ENCODE peak calls at places on chromosomes 11 and 22, in seven cellular contexts. T is HCT116, F is K562, I is H1, W is GM12878, Y is SK-N-SH, M is HepG2. A is an unnamed sample.

GRCh38 chr22:29245626-29246385 is 22.0 kb downstream of the RHBDD3 start:
- DNase-seq in T (peak), F (peak), I (peak), W (no peak), Y (peak), M (peak), A (peak)

GRCh38 chr11:118530180-118530682 is 761 bp upstream of the TMEM25 start:
- DNase-seq in T (no peak), F (peak), I (peak), W (no peak), Y (no peak), M (no peak), A (peak)

GRCh38 chr11:100942016-100942415 is 187.6 kb downstream of the PGR start:
- DNase-seq in T (no peak), F (no peak), I (no peak), W (no peak), Y (no peak), M (no peak), A (peak)

GRCh38 chr11:61095022-61095421 is 7.3 kb upstream of the CD5 start:
- DNase-seq in T (no peak), F (no peak), I (no peak), W (no peak), Y (no peak), M (no peak), A (no peak)

GRCh38 chr11:28649922-28650321 is 541.7 kb downstream of the METTL15 start:
- DNase-seq in T (no peak), F (no peak), I (no peak), W (no peak), Y (no peak), M (no peak), A (no peak)

GRCh38 chr22:17164392-17165024 is 5.4 kb upstream of the HDHD5 start:
- DNase-seq in T (peak), F (peak), I (no peak), W (no peak), Y (peak), M (no peak), A (no peak)

GRCh38 chr22:44076825-44077224 is 52.7 kb downstream of the PARVB start:
- DNase-seq in T (no peak), F (no peak), I (no peak), W (no peak), Y (no peak), M (no peak), A (no peak)

GRCh38 chr11:110128161-110128560 is 35.0 kb downstream of the ZC3H12C start:
- DNase-seq in T (no peak), F (no peak), I (no peak), W (no peak), Y (peak), M (no peak), A (no peak)

GRCh38 chr11:82796970-82797594 is 63.4 kb upstream of the FAM181B start:
- DNase-seq in T (no peak), F (no peak), I (no peak), W (no peak), Y (no peak), M (no peak), A (no peak)

GRCh38 chr11:8745431-8745986 is 62.9 kb downstream of the RPL27A start:
- DNase-seq in T (no peak), F (no peak), I (no peak), W (no peak), Y (no peak), M (no peak), A (no peak)

GRCh38 chr11:33689089-33689488 is 11.5 kb downstream of the C11orf91 start:
- DNase-seq in T (no peak), F (no peak), I (no peak), W (no peak), Y (no peak), M (no peak), A (no peak)

GRCh38 chr11:86737223-86737622 is 63.1 kb upstream of the PRSS23 start:
- DNase-seq in T (no peak), F (no peak), I (no peak), W (no peak), Y (no peak), M (no peak), A (no peak)

GRCh38 chr11:133343951-133344350 is 188.3 kb downstream of the OPCML start:
- DNase-seq in T (no peak), F (no peak), I (no peak), W (no peak), Y (no peak), M (no peak), A (no peak)

GRCh38 chr22:20548806-20549205 is 41.4 kb downstream of the MED15 start:
- DNase-seq in T (no peak), F (no peak), I (no peak), W (no peak), Y (no peak), M (no peak), A (no peak)

GRCh38 chr22:20551805-20552449 is 44.5 kb downstream of the MED15 start:
- DNase-seq in T (no peak), F (no peak), I (no peak), W (no peak), Y (no peak), M (peak), A (no peak)

GRCh38 chr22:20550851-20551744 is 43.7 kb downstream of the MED15 start:
- DNase-seq in T (no peak), F (no peak), I (no peak), W (peak), Y (no peak), M (no peak), A (no peak)

GRCh38 chr22:20549232-20549841 is 41.9 kb downstream of the MED15 start:
- DNase-seq in T (no peak), F (no peak), I (no peak), W (no peak), Y (no peak), M (no peak), A (no peak)

GRCh38 chr22:20550057-20550817 is 42.8 kb downstream of the MED15 start:
- DNase-seq in T (no peak), F (no peak), I (no peak), W (no peak), Y (no peak), M (no peak), A (no peak)
- TF ChIP-seq JUND in T (no peak), F (no peak), I (no peak), W (no peak), Y (no peak), M (no peak), A (no peak)

GRCh38 chr22:36249160-36249559 is 3.8 kb upstream of the APOL1 start:
- DNase-seq in T (no peak), F (no peak), I (no peak), W (no peak), Y (no peak), M (no peak), A (no peak)
- TF ChIP-seq JUND in T (no peak), F (no peak), I (no peak), W (no peak), Y (no peak), M (no peak), A (no peak)

GRCh38 chr22:20655623-20656022 is 118.3 kb upstream of the SERPIND1 start:
- DNase-seq in T (no peak), F (no peak), I (no peak), W (no peak), Y (no peak), M (no peak), A (no peak)
- TF ChIP-seq JUND in T (no peak), F (no peak), I (no peak), W (no peak), Y (no peak), M (no peak), A (no peak)

GRCh38 chr22:28025866-28026575 is 107.0 kb upstream of the PITPNB start:
- DNase-seq in T (no peak), F (no peak), I (no peak), W (no peak), Y (peak), M (no peak), A (no peak)
- TF ChIP-seq JUND in T (no peak), F (no peak), I (no peak), W (no peak), Y (no peak), M (no peak), A (no peak)

GRCh38 chr11:120271672-120272071 is 31.7 kb downstream of the POU2F3 start:
- DNase-seq in T (no peak), F (no peak), I (no peak), W (no peak), Y (no peak), M (no peak), A (no peak)
- TF ChIP-seq JUND in T (no peak), F (no peak), I (no peak), W (no peak), Y (no peak), M (no peak), A (no peak)

GRCh38 chr11:73625690-73626318 is 20.6 kb upstream of the PLEKHB1 start:
- DNase-seq in T (peak), F (peak), I (peak), W (peak), Y (peak), M (peak), A (peak)

GRCh38 chr11:73622920-73623593 is 23.3 kb upstream of the PLEKHB1 start:
- DNase-seq in T (no peak), F (no peak), I (no peak), W (no peak), Y (no peak), M (no peak), A (no peak)

DNA sequence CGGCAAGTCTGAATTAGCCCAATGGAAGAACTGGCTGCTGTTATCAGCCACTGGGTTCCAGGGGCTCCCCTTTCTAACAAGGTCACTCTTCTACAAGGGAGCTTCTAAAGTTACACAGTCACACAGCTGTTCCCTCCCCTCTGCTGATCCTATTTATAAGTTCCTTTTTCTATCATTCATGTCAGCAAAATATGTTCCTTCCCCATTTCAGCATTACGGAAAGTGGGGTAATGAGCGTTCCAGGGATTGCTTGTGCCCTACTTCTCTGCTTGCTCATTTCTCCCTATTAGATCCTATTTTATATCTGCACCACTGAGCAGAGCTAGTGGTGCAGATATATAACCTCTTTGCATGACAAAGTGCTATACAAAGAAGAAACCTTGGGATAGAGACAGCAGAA is 22.7 kb upstream of the PLEKHB1 start:
- DNase-seq in T (no peak), F (no peak), I (no peak), W (no peak), Y (no peak), M (no peak), A (no peak)
- TF ChIP-seq JUND in T (no peak), F (no peak), I (no peak), W (no peak), Y (no peak), M (no peak), A (no peak)